ENCODE peak calls at places on chromosomes 3 and 15, in eight cellular contexts. N is upper lobe of left lung, Z is A549, P is GM12878, Q is sigmoid colon, V is heart left ventricle, H is body of pancreas, A is uterus. I is an unnamed sample. For H3K4me1, the result is how much of the 10 kb centered on the place peaks cover.

GRCh38 chr3:29919551-29919950 is 638.7 kb downstream of the RBMS3 start:
- DNase-seq in H (no peak), Q (no peak), A (no peak), Z (no peak), N (no peak), V (no peak), P (no peak), I (no peak)

GRCh38 chr3:65338571-65338970 is 650.8 kb upstream of the ADAMTS9 start:
- DNase-seq in Q (no peak), A (no peak), P (no peak), H (no peak), N (no peak), Z (no peak), V (no peak), I (no peak)

GRCh38 chr3:130316164-130316563 is 29.3 kb upstream of the COL6A5 start:
- DNase-seq in V (no peak), P (no peak), A (peak), Q (no peak), N (no peak), H (no peak), Z (no peak), I (no peak)

GRCh38 chr3:184058029-184058428 is 5.2 kb downstream of the HTR3C start:
- DNase-seq in N (no peak), Z (no peak), V (no peak), H (no peak), A (no peak), Q (no peak), P (no peak), I (no peak)

GRCh38 chr3:137770821-137771399 is 6.8 kb downstream of the SOX14 start:
- DNase-seq in A (no peak), Q (no peak), N (peak), Z (no peak), H (no peak), V (no peak), P (no peak), I (peak)

GRCh38 chr3:157669403-157669802 is 166.2 kb upstream of the VEPH1 start:
- DNase-seq in Q (no peak), H (no peak), V (no peak), Z (no peak), N (no peak), P (no peak), A (no peak), I (no peak)

GRCh38 chr15:96070636-96071035 is 259.9 kb upstream of the NR2F2 start:
- DNase-seq in Q (no peak), P (no peak), H (no peak), V (no peak), Z (peak), N (no peak), A (no peak), I (no peak)

GRCh38 chr15:27541581-27541980 is 557.5 kb downstream of the OCA2 start:
- DNase-seq in Z (no peak), V (no peak), N (peak), P (no peak), H (no peak), Q (no peak), A (no peak), I (no peak)

GRCh38 chr3:24678441-24678865 is 183.8 kb upstream of the THRB start:
- DNase-seq in N (no peak), A (peak), Z (no peak), Q (no peak), H (no peak), P (no peak), V (no peak), I (no peak)

GRCh38 chr3:160129459-160130061 is 95.7 kb upstream of the C3orf80 start:
- DNase-seq in P (peak), Z (peak), V (peak), A (no peak), Q (no peak), H (no peak), N (no peak), I (no peak)

GRCh38 chr3:79369306-79369705 is 398.5 kb downstream of the ROBO1 start:
- DNase-seq in N (no peak), H (no peak), A (no peak), P (no peak), Z (no peak), V (no peak), Q (no peak), I (no peak)

GRCh38 chr3:112128843-112129727 is 4.0 kb downstream of the GCSAM start:
- DNase-seq in P (no peak), V (no peak), Q (no peak), A (no peak), N (no peak), Z (peak), H (no peak), I (no peak)

GRCh38 chr15:68783226-68784054 is 37.3 kb downstream of the ANP32A start:
- DNase-seq in N (peak), Z (peak), Q (peak), V (no peak), A (no peak), P (no peak), H (peak), I (peak)

GRCh38 chr15:40785814-40786213 is 16.0 kb downstream of the C15orf62 start:
- DNase-seq in A (no peak), P (no peak), Q (no peak), Z (no peak), H (no peak), V (no peak), N (no peak), I (peak)

GRCh38 chr15:94322141-94322540 is 90.8 kb downstream of the MCTP2 start:
- DNase-seq in P (no peak), H (no peak), Q (no peak), N (no peak), V (no peak), A (no peak), Z (no peak), I (no peak)

GRCh38 chr3:107894998-107895397 is 195.8 kb downstream of the CD47 start:
- DNase-seq in P (no peak), Q (no peak), N (no peak), V (no peak), Z (no peak), A (no peak), H (no peak), I (no peak)

GRCh38 chr3:42707620-42708355 is 5.2 kb upstream of the HHATL start:
- DNase-seq in H (peak), A (peak), N (no peak), Q (peak), P (no peak), V (peak), Z (no peak), I (peak)

GRCh38 chr3:52034651-52035050 is 21.7 kb downstream of the DUSP7 start:
- DNase-seq in Z (no peak), A (no peak), V (no peak), H (no peak), Q (no peak), P (no peak), N (no peak), I (no peak)

GRCh38 chr3:174270841-174271240 is 588.3 kb upstream of the NAALADL2 start:
- DNase-seq in N (no peak), Z (no peak), V (no peak), A (no peak), Q (no peak), P (no peak), H (no peak), I (no peak)

GRCh38 chr3:15942936-15943335 is 145.2 kb upstream of the ANKRD28 start:
- DNase-seq in Q (no peak), Z (no peak), A (no peak), H (no peak), N (no peak), P (no peak), V (no peak), I (no peak)

GRCh38 chr3:13580256-13581023 is 31.5 kb downstream of the FBLN2 start:
- DNase-seq in P (no peak), Q (peak), A (no peak), H (peak), V (no peak), N (peak), Z (no peak), I (no peak)

DNA sequence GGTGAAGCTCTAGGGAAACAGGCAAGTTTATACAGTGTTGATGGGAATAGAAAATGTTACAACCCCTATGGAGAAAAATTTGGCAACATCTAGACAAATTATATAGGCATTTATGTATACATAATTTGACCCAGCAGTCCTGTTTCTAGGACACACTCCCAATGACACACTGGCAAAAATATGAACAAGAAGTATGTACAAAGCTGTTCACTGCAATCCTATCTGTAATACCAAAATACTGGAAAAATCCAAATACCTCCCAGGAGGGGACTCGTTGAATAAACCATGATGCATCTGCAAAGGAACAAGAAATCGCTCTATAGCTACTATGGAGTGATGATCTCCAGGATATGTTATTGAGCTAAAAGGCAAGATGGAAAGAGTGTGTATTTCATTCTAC is 8.5 kb downstream of the BFSP2 start:
- DNase-seq in N (no peak), Q (no peak), Z (no peak), A (no peak), H (no peak), V (no peak), P (no peak), I (no peak)
- TF ChIP-seq POLR2A in N (no peak), Q (no peak), Z (no peak), A (no peak), H (no peak), V (no peak), P (no peak), I (no peak)

DNA sequence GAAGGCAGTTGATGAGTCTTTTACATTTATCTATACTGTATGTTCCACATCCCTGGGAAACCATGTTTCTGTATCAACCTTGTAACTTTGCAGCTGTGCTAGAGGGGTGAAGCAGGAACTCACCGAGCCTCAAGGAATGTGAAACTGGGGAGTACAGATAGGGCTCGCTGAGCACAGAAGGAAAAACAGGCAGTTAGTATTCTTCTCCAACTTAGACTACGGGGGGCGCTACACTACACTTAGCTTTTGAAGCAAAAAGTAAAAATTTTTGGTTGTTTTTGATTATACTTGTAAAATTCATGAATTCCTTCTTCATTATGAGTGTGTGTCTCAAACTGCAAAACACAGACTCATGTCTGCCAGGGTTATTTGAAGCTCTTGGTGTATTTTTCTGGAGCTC is 132.7 kb upstream of the RGMA start:
- DNase-seq in V (no peak), N (no peak), P (no peak), H (no peak), Q (no peak), A (no peak), Z (no peak), I (no peak)
- TF ChIP-seq CTCF in V (no peak), N (no peak), P (no peak), H (no peak), Q (no peak), A (no peak), Z (no peak), I (no peak)

DNA sequence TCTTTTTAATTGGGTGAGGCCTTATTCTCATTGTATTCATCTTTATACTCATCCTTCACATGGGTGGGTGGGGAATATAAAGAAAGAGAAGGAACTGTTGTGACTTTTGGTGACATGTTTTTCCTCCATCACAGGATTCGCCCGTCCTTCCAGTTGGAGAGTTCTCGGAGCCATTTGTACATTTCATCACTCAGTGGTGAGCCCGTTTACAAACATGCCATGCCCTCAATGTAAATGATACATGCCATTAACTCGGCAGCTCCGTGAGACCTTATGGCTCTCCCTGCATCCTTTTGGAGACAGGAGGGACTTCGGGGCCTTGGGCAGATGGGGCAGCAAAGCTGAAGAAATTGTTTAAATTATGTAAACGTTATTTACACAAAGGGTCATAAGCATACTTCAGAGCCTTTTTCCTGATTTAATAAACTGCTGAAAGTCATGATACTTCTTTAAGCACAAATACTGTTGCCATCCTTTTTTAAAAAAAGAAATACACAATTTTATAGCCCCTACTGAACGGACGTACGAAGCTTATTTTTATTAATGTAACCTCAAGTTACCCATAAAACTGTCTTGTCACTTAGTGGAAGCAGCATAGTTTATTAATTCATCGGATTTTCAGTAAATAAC is 55.7 kb upstream of the SKOR1 start:
- DNase-seq in P (no peak), V (no peak), Z (no peak), H (no peak), Q (no peak), A (no peak), N (no peak), I (no peak)
- H3K4me1 ChIP-seq in P (under half), V (under half), Z (under half), H (under half), Q (under half), A (under half), N (under half), I (under half)

GRCh38 chr3:33113772-33114621 is at the start of gene CRTAP:
- DNase-seq in H (peak), Z (peak), V (peak), A (peak), N (peak), Q (peak), P (peak), I (peak)
- TF ChIP-seq POLR2A in H (peak), Z (peak), V (peak), A (peak), N (no peak), Q (peak), P (peak), I (no peak)

GRCh38 chr15:60218256-60218655 is 179.5 kb downstream of the ANXA2 start:
- DNase-seq in Z (no peak), N (no peak), A (no peak), V (no peak), H (no peak), Q (no peak), P (no peak), I (no peak)

GRCh38 chr15:60215225-60215963 is 182.4 kb downstream of the ANXA2 start:
- DNase-seq in V (no peak), N (no peak), Z (no peak), Q (no peak), A (no peak), H (no peak), P (no peak), I (no peak)

GRCh38 chr15:60219841-60220240 is 177.9 kb downstream of the ANXA2 start:
- DNase-seq in A (no peak), N (no peak), V (no peak), H (no peak), Z (no peak), Q (no peak), P (no peak), I (no peak)

GRCh38 chr15:60214201-60214600 is 183.6 kb downstream of the ANXA2 start:
- DNase-seq in H (no peak), P (no peak), V (no peak), Z (no peak), A (no peak), N (no peak), Q (no peak), I (no peak)

GRCh38 chr15:60217161-60217560 is 180.6 kb downstream of the ANXA2 start:
- DNase-seq in P (no peak), Q (no peak), H (no peak), N (no peak), A (no peak), V (no peak), Z (no peak), I (no peak)
- TF ChIP-seq CTCF in P (no peak), Q (no peak), H (no peak), N (no peak), A (no peak), V (no peak), Z (no peak), I (no peak)

GRCh38 chr15:64019764-64020163 is 26.5 kb downstream of the DAPK2 start:
- DNase-seq in Q (no peak), V (peak), N (no peak), A (no peak), H (peak), P (peak), Z (peak), I (peak)

GRCh38 chr15:64014995-64015394 is 31.3 kb downstream of the DAPK2 start:
- DNase-seq in V (peak), P (no peak), A (no peak), Q (no peak), Z (no peak), N (no peak), H (peak), I (peak)

GRCh38 chr15:64016257-64016656 is 30.0 kb downstream of the DAPK2 start:
- DNase-seq in H (no peak), V (no peak), Z (no peak), Q (no peak), P (no peak), A (no peak), N (no peak), I (no peak)

GRCh38 chr15:64017082-64017588 is 29.1 kb downstream of the DAPK2 start:
- DNase-seq in P (no peak), N (no peak), H (peak), A (no peak), Q (no peak), V (no peak), Z (peak), I (no peak)

DNA sequence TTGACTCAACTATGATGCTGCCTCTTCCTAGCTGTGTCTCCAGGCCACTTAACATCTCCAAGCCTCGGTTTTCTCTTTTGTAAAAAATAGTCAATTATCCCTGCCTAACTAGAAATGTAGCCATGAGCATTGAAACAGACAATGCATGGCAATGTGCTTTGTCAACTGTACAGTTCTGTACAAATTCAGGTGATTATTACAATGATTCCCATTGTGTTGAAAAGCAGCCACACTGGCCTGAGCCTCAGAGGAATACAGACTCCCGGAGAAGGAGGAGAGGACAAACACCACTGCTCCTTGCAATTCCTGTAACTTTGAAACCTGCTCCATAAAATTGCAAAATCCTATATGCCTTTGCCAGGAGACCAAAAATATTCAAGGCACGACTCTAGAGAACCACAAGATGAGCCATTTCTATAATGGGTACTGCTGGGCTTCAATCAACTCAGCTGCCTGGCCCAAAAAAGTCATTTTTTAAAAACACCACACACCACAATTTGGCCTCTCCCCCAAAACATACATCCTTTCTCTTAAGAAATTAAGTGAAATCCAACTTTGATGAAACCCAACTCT is 28.6 kb downstream of the DAPK2 start:
- DNase-seq in A (no peak), H (no peak), N (no peak), V (no peak), Q (no peak), Z (no peak), P (no peak), I (no peak)
- H3K4me1 ChIP-seq in A (under half), H (half or more), N (under half), V (under half), Q (under half), Z (half or more), P (under half), I (under half)

GRCh38 chr3:57756022-57756527 is at the start of gene SLMAP:
- DNase-seq in H (peak), A (peak), P (peak), Q (peak), V (peak), Z (peak), N (peak), I (peak)
- TF ChIP-seq POLR2A in H (peak), A (peak), P (peak), Q (no peak), V (peak), Z (peak), N (no peak), I (peak)

GRCh38 chr3:57093489-57093888 is 33.0 kb downstream of the SPATA12 start:
- DNase-seq in A (no peak), N (no peak), P (no peak), V (no peak), Z (no peak), H (no peak), Q (no peak), I (no peak)
- TF ChIP-seq CTCF in A (no peak), N (no peak), P (no peak), V (no peak), Z (no peak), H (no peak), Q (no peak), I (no peak)

DNA sequence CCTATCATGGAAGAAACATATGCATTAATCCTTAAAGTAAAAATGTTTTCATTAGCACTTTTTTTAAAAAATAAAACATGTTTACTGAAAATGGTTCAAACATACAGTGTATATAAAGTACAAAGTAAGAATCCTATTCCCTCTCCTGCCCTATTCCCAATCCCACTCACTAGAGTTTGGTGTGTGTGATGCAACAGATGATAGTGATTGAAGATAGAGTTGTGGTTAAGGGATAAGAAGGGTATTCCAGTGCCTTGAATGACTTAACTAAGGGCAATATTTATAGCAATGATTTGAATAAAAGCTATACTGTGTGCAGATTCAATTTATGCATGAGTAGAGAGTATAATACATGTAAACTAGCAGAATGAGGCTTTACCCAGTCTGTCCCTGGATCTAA is 18.1 kb downstream of the ZNF280D start:
- DNase-seq in Z (no peak), H (no peak), P (no peak), V (no peak), N (no peak), A (no peak), Q (no peak), I (no peak)
- H3K4me1 ChIP-seq in Z (under half), H (under half), P (under half), V (under half), N (under half), A (under half), Q (under half), I (under half)

GRCh38 chr3:114081022-114081421 is 24.5 kb downstream of the QTRT2 start:
- DNase-seq in A (no peak), P (no peak), N (no peak), V (no peak), Q (no peak), Z (no peak), H (no peak), I (no peak)

GRCh38 chr3:114079761-114080160 is 23.2 kb downstream of the QTRT2 start:
- DNase-seq in H (no peak), N (no peak), A (no peak), P (no peak), Z (no peak), V (no peak), Q (no peak), I (no peak)

GRCh38 chr3:114078126-114078525 is 21.6 kb downstream of the QTRT2 start:
- DNase-seq in Q (no peak), P (no peak), V (no peak), N (no peak), A (no peak), H (no peak), Z (no peak), I (no peak)

GRCh38 chr3:114083112-114083511 is 26.6 kb downstream of the QTRT2 start:
- DNase-seq in H (no peak), N (no peak), P (no peak), A (no peak), Q (no peak), Z (no peak), V (no peak), I (no peak)

DNA sequence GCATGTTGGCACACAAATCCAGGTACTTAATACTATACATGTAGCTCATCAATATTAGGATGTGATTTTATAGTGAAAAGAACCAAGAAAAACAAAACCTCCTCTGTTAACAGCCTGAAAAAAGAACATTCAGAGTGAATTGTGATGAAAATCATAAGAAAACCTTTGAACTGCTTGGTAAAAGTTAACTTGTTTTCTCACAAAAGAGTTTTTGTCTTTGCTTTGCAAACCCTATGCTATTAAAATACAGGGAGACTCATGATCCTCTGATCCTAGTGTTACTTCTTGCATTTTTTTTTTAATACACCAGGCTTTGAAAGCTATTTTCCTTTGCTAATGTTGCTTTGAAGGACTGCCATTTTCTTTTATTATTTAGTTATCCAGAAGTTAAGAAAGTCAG is 23.7 kb downstream of the QTRT2 start:
- DNase-seq in Z (no peak), Q (no peak), V (no peak), N (no peak), H (no peak), P (no peak), A (no peak), I (no peak)
- TF ChIP-seq POLR2A in Z (no peak), Q (no peak), V (no peak), N (no peak), H (no peak), P (no peak), A (no peak), I (no peak)